ENCODE peak calls at places on chromosome 9, in ten cellular contexts. J is fibroblast of mammary gland; O is skeletal muscle cell; T is aorta; I is ovary; C is adipocyte; D is naive thymus-derived CD4-positive, alpha-beta T cell; Y is epithelial cell of esophagus; V is retinal pigment epithelial cell; U is stomach. P is an unnamed sample.
A peak's percentile ranks its signal among the peaks of the same experiment; 100 is the strongest.

GRCh38 chr9:27341545-27342294 is 44.8 kb upstream of the EQTN start:
- DNase-seq in U (no peak), I (no peak), T (no peak), Y (no peak), D (no peak), O (no peak), C (no peak), V (no peak), J (no peak), P (no peak)

GRCh38 chr9:4604678-4605095 is 57.4 kb upstream of the PLPP6 start:
- DNase-seq in V (peak; percentile 23), U (peak; percentile 79), D (peak; percentile 47), O (no peak), I (peak; percentile 32), C (peak; percentile 83), J (peak; percentile 74), T (no peak), Y (peak; percentile 77), P (peak; percentile 67)

GRCh38 chr9:97300586-97300985 is 6.9 kb upstream of the CCDC180 start:
- DNase-seq in T (no peak), I (no peak), O (no peak), J (no peak), C (no peak), D (no peak), U (no peak), Y (no peak), V (no peak), P (no peak)

GRCh38 chr9:134283111-134283515 is 43.1 kb upstream of the RXRA start:
- DNase-seq in T (peak; percentile 77), U (peak; percentile 91), I (peak; percentile 82), D (no peak), O (peak; percentile 16), C (no peak), Y (peak; percentile 30), V (no peak), J (peak; percentile 65), P (peak; percentile 12)

GRCh38 chr9:122949696-122950095 is 8.9 kb downstream of the RABGAP1 start:
- DNase-seq in I (no peak), O (no peak), U (no peak), D (no peak), C (peak; percentile 55), T (no peak), J (no peak), Y (no peak), V (no peak), P (no peak)

GRCh38 chr9:87035868-87036267 is 88.6 kb upstream of the GAS1 start:
- DNase-seq in Y (no peak), C (no peak), D (no peak), O (no peak), U (no peak), J (peak; percentile 88), T (no peak), I (no peak), V (no peak), P (peak; percentile 47)

GRCh38 chr9:84371737-84372136 is 31.2 kb upstream of the SLC28A3 start:
- DNase-seq in D (no peak), O (peak; percentile 92), Y (peak; percentile 92), U (no peak), J (peak; percentile 97), V (peak; percentile 58), C (peak; percentile 98), T (peak; percentile 55), I (no peak), P (peak; percentile 97)

GRCh38 chr9:132838291-132838690 is 39.8 kb downstream of the AK8 start:
- DNase-seq in V (no peak), O (no peak), D (no peak), Y (no peak), C (no peak), U (no peak), T (no peak), J (no peak), I (no peak), P (no peak)

GRCh38 chr9:13974891-13975290 is 339.1 kb downstream of the NFIB start:
- DNase-seq in T (no peak), I (no peak), O (no peak), V (no peak), U (no peak), C (no peak), D (no peak), Y (no peak), J (no peak), P (no peak)

GRCh38 chr9:107465467-107466451 is 23.8 kb downstream of the KLF4 start:
- DNase-seq in O (no peak), J (peak; percentile 61), D (peak; percentile 28), I (peak; percentile 65), Y (peak; percentile 69), C (peak; percentile 90), U (peak; percentile 70), T (peak; percentile 79), V (no peak), P (peak; percentile 73)

GRCh38 chr9:101307041-101307440 is 77.8 kb downstream of the BAAT start:
- DNase-seq in D (no peak), I (no peak), T (no peak), U (no peak), C (no peak), V (no peak), J (no peak), O (no peak), Y (no peak), P (no peak)

GRCh38 chr9:106701611-106702010 is 161.4 kb upstream of the ZNF462 start:
- DNase-seq in V (no peak), Y (no peak), I (no peak), O (no peak), J (no peak), D (no peak), C (no peak), T (no peak), U (no peak), P (no peak)

GRCh38 chr9:20331095-20331685 is 291.1 kb downstream of the MLLT3 start:
- DNase-seq in C (no peak), D (no peak), V (no peak), J (no peak), U (no peak), O (no peak), T (no peak), Y (no peak), I (no peak), P (no peak)

GRCh38 chr9:94210616-94211603 is 48.2 kb upstream of the ZNF169 start:
- DNase-seq in V (peak; percentile 23), U (no peak), C (peak; percentile 8), O (no peak), Y (peak; percentile 48), J (peak; percentile 7), I (no peak), T (no peak), D (no peak), P (no peak)

GRCh38 chr9:137253717-137254623 is 1.2 kb upstream of the NELFB start:
- DNase-seq in D (no peak), T (no peak), J (no peak), I (no peak), O (no peak), C (peak; percentile 11), Y (no peak), U (no peak), V (no peak), P (no peak)
- H3K4me3 ChIP-seq in D (peak overlapping the region; percentile 82), T (peak overlapping the region; percentile 49), J (peak overlapping the region; percentile 68), I (peak overlapping the region; percentile 71), O (peak overlapping the region; percentile 86), C (peak overlapping the region; percentile 98), Y (peak overlapping the region; percentile 81), U (peak overlapping the region; percentile 94), V (peak overlapping the region; percentile 76), P (peak overlapping the region; percentile 78)

GRCh38 chr9:78301466-78301865 is 4.5 kb downstream of the PSAT1 start:
- DNase-seq in T (no peak), I (no peak), C (no peak), O (no peak), U (no peak), J (no peak), D (no peak), Y (no peak), V (no peak), P (no peak)

GRCh38 chr9:78306222-78307076 is 9.5 kb downstream of the PSAT1 start:
- DNase-seq in I (no peak), U (no peak), Y (no peak), J (no peak), C (no peak), O (no peak), V (no peak), D (no peak), T (no peak), P (no peak)

GRCh38 chr9:78300209-78300608 is 3.3 kb downstream of the PSAT1 start:
- DNase-seq in I (no peak), D (no peak), T (no peak), V (no peak), Y (no peak), C (no peak), U (no peak), O (no peak), J (no peak), P (no peak)

GRCh38 chr9:78304357-78304756 is 7.4 kb downstream of the PSAT1 start:
- DNase-seq in J (no peak), C (no peak), T (no peak), I (no peak), Y (no peak), V (no peak), U (no peak), O (no peak), D (no peak), P (no peak)

DNA sequence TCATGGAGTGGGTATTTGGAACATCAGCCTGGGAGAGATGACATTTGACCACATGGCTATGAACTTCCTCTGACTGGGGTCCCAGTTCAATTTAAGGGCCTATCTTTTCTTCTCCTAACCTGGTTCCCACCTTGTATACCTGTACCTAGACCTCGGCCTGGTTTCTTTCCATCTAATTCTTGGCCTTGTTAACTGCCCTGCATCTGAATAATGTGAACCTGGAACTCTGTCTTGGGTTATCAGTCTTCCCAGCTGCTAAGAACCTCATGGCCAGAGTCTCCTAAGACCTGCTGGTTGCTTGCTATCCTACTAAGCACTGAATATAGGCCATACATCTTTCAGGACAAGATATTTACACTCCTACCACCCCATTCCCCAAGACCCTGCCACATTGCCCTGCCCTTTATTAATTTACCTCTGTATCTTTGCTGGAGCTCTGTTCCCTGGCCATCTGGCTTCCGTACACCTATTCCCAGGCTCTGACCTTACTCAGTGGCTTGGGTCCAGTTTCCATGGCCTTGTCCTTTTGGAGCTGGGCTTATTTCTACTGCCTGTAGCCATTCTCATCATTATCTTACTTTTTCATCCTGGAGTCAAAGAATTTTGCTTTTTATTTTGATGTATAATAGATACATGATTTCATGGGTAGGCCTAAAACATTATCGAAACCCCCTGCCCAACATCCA is 6.6 kb downstream of the PSAT1 start:
- DNase-seq in J (no peak), O (no peak), U (no peak), Y (no peak), I (no peak), V (no peak), D (no peak), T (no peak), C (no peak), P (no peak)
- H3K4me3 ChIP-seq in J (no peak overlapping the region), O (no peak overlapping the region), U (no peak overlapping the region), Y (no peak overlapping the region), I (no peak overlapping the region), V (no peak overlapping the region), D (no peak overlapping the region), T (no peak overlapping the region), C (no peak overlapping the region), P (no peak overlapping the region)

GRCh38 chr9:129888085-129888808 is 53.0 kb downstream of the USP20 start:
- DNase-seq in V (no peak), O (no peak), U (peak; percentile 62), Y (peak; percentile 63), C (no peak), J (no peak), I (no peak), T (peak; percentile 77), D (peak; percentile 89), P (no peak)
- H3K4me3 ChIP-seq in V (no peak overlapping the region), O (no peak overlapping the region), U (peak overlapping the region; percentile 2), Y (no peak overlapping the region), C (no peak overlapping the region), J (no peak overlapping the region), I (no peak overlapping the region), T (no peak overlapping the region), D (peak overlapping the region; percentile 58), P (no peak overlapping the region)

GRCh38 chr9:90970603-90971002 is 169.0 kb downstream of the SYK start:
- DNase-seq in C (no peak), V (no peak), D (no peak), I (no peak), U (no peak), Y (peak; percentile 100), J (peak; percentile 35), T (no peak), O (no peak), P (no peak)
- H3K4me3 ChIP-seq in C (no peak overlapping the region), V (no peak overlapping the region), D (no peak overlapping the region), I (no peak overlapping the region), U (no peak overlapping the region), Y (no peak overlapping the region), J (no peak overlapping the region), T (no peak overlapping the region), O (no peak overlapping the region), P (no peak overlapping the region)